ENCODE peak calls at places on chromosomes 1 and 21, in four cellular contexts. O, U, S and W are unnamed samples.

GRCh38 chr1:39205102-39205780 is 746 bp downstream of the MACF1 start:
- DNase-seq in O (no peak), U (peak), S (no peak), W (peak)

GRCh38 chr1:221715321-221716169 is 26.3 kb downstream of the DUSP10 start:
- DNase-seq in O (peak), U (no peak), S (no peak), W (peak)

GRCh38 chr1:111505641-111506119 is 2.2 kb upstream of the ADORA3 start:
- DNase-seq in O (no peak), U (no peak), S (no peak), W (no peak)

GRCh38 chr1:39047374-39048229 is 21.5 kb downstream of the NDUFS5 start:
- DNase-seq in O (no peak), U (peak), S (peak), W (peak)

GRCh38 chr1:238568707-238569106 is 678.0 kb upstream of the ZP4 start:
- DNase-seq in O (no peak), U (no peak), S (no peak), W (no peak)

GRCh38 chr1:160097911-160098851 is at the start of gene IGSF8:
- DNase-seq in O (no peak), U (peak), S (peak), W (peak)

GRCh38 chr1:226530591-226530990 is 18.0 kb upstream of the STUM start:
- DNase-seq in O (no peak), U (no peak), S (no peak), W (no peak)

GRCh38 chr1:56496861-56497772 is 82.2 kb downstream of the PLPP3 start:
- DNase-seq in O (no peak), U (no peak), S (no peak), W (no peak)

GRCh38 chr1:229884765-229885164 is 182.3 kb upstream of the GALNT2 start:
- DNase-seq in O (no peak), U (no peak), S (no peak), W (no peak)

GRCh38 chr1:231076802-231077201 is 36.7 kb upstream of the FAM89A start:
- DNase-seq in O (no peak), U (no peak), S (no peak), W (no peak)

GRCh38 chr1:69639159-69639558 is 71.4 kb downstream of the LRRC7 start:
- DNase-seq in O (no peak), U (no peak), S (no peak), W (no peak)

GRCh38 chr1:214404154-214404553 is 123.2 kb downstream of the SMYD2 start:
- DNase-seq in O (no peak), U (no peak), S (peak), W (peak)

GRCh38 chr21:18608226-18608625 is 204.6 kb upstream of the TMPRSS15 start:
- DNase-seq in O (no peak), U (no peak), S (no peak), W (no peak)

GRCh38 chr1:39178541-39179431 is 25.7 kb upstream of the MACF1 start:
- DNase-seq in O (no peak), U (peak), S (no peak), W (peak)

GRCh38 chr1:1921901-1922753 is 3.0 kb upstream of the TMEM52 start:
- DNase-seq in O (no peak), U (no peak), S (no peak), W (no peak)

GRCh38 chr21:14550200-14550599 is 4.1 kb upstream of the SAMSN1 start:
- DNase-seq in O (no peak), U (peak), S (no peak), W (no peak)

GRCh38 chr1:26994772-26995625 is 1.5 kb downstream of the TRNP1 start:
- DNase-seq in O (no peak), U (no peak), S (no peak), W (no peak)

GRCh38 chr1:246280551-246280950 is 226.5 kb downstream of the SMYD3 start:
- DNase-seq in O (no peak), U (peak), S (no peak), W (peak)
- TF ChIP-seq CHD1 in O (no peak), U (no peak), S (no peak), W (no peak)

GRCh38 chr1:223123238-223123976 is 19.6 kb downstream of the TLR5 start:
- DNase-seq in O (no peak), U (peak), S (no peak), W (peak)
- TF ChIP-seq CHD1 in O (no peak), U (no peak), S (no peak), W (no peak)

GRCh38 chr21:24115141-24115540 is 1492.1 kb downstream of the MRPL39 start:
- DNase-seq in O (no peak), U (no peak), S (no peak), W (no peak)

GRCh38 chr21:24112020-24112419 is 1495.3 kb downstream of the MRPL39 start:
- DNase-seq in O (no peak), U (no peak), S (no peak), W (peak)

GRCh38 chr21:24110846-24111245 is 1496.4 kb downstream of the MRPL39 start:
- DNase-seq in O (no peak), U (no peak), S (no peak), W (peak)
- TF ChIP-seq CHD1 in O (no peak), U (no peak), S (no peak), W (no peak)

GRCh38 chr1:17232759-17233661 is 15.9 kb upstream of the PADI3 start:
- DNase-seq in O (no peak), U (no peak), S (no peak), W (peak)
- TF ChIP-seq CHD1 in O (no peak), U (no peak), S (no peak), W (no peak)

GRCh38 chr1:151147132-151147503 is 687 bp upstream of the SEMA6C start:
- DNase-seq in O (no peak), U (peak), S (no peak), W (peak)
- TF ChIP-seq CHD1 in O (no peak), U (no peak), S (no peak), W (no peak)

GRCh38 chr1:243549791-243550190 is 293.9 kb downstream of the SDCCAG8 start:
- DNase-seq in O (no peak), U (no peak), S (no peak), W (no peak)
- TF ChIP-seq CHD1 in O (no peak), U (no peak), S (no peak), W (no peak)

GRCh38 chr1:220670365-220670764 is 19.8 kb upstream of the C1orf115 start:
- DNase-seq in O (no peak), U (no peak), S (no peak), W (no peak)

GRCh38 chr1:220669005-220669404 is 21.2 kb upstream of the C1orf115 start:
- DNase-seq in O (no peak), U (no peak), S (no peak), W (no peak)

GRCh38 chr1:220666349-220666748 is 23.8 kb upstream of the C1orf115 start:
- DNase-seq in O (no peak), U (no peak), S (no peak), W (no peak)
- TF ChIP-seq CHD1 in O (no peak), U (no peak), S (no peak), W (no peak)